ENCODE peak calls at places on chromosomes 13 and 19, in four cellular contexts. One of them, this sample, is unnamed.
A peak's percentile ranks its signal among the peaks of the same experiment; 100 is the strongest.

GRCh38 chr13:37075164-37075563 is 15.7 kb upstream of the SUPT20H start:
- DNase-seq in retinal pigment epithelial cell: no peak
- DNase-seq in HFF-Myc: no peak
- DNase-seq in suprapubic skin: no peak
- DNase-seq in this sample: no peak

GRCh38 chr19:18580311-18580710 is 8.3 kb upstream of the REX1BD start:
- DNase-seq in HFF-Myc: no peak
- DNase-seq in retinal pigment epithelial cell: no peak
- DNase-seq in suprapubic skin: no peak
- DNase-seq in this sample: no peak

GRCh38 chr19:17772172-17772571 is 20.9 kb downstream of the FCHO1 start:
- DNase-seq in retinal pigment epithelial cell: no peak
- DNase-seq in suprapubic skin: no peak
- DNase-seq in HFF-Myc: no peak
- DNase-seq in this sample: no peak

GRCh38 chr13:43230989-43231388 is 207.6 kb downstream of the DNAJC15 start:
- DNase-seq in retinal pigment epithelial cell: no peak
- DNase-seq in HFF-Myc: no peak
- DNase-seq in suprapubic skin: no peak
- DNase-seq in this sample: no peak

GRCh38 chr13:102286326-102286725 is 115.5 kb downstream of the FGF14 start:
- DNase-seq in HFF-Myc: no peak
- DNase-seq in retinal pigment epithelial cell: peak; percentile 81
- DNase-seq in suprapubic skin: no peak
- DNase-seq in this sample: peak; percentile 74

GRCh38 chr13:43537124-43537523 is 249.6 kb downstream of the ENOX1 start:
- DNase-seq in suprapubic skin: no peak
- DNase-seq in HFF-Myc: no peak
- DNase-seq in retinal pigment epithelial cell: no peak
- DNase-seq in this sample: no peak

GRCh38 chr13:95809429-95809828 is 132.5 kb downstream of the DNAJC3 start:
- DNase-seq in retinal pigment epithelial cell: no peak
- DNase-seq in suprapubic skin: no peak
- DNase-seq in HFF-Myc: no peak
- DNase-seq in this sample: no peak

GRCh38 chr13:24741016-24741662 is 22.8 kb upstream of the RNF17 start:
- DNase-seq in HFF-Myc: no peak
- DNase-seq in retinal pigment epithelial cell: no peak
- DNase-seq in suprapubic skin: no peak
- DNase-seq in this sample: no peak

GRCh38 chr19:30664358-30665058 is 292.3 kb downstream of the ZNF536 start:
- DNase-seq in retinal pigment epithelial cell: peak; percentile 32
- DNase-seq in suprapubic skin: no peak
- DNase-seq in HFF-Myc: no peak
- DNase-seq in this sample: no peak
- TF ChIP-seq CTCF in retinal pigment epithelial cell: peak; percentile 63
- TF ChIP-seq CTCF in suprapubic skin: no peak
- TF ChIP-seq CTCF in HFF-Myc: peak; percentile 26
- TF ChIP-seq CTCF in this sample: peak; percentile 15

GRCh38 chr13:21061077-21061945 is at the start of gene LATS2:
- DNase-seq in suprapubic skin: peak; percentile 98
- DNase-seq in retinal pigment epithelial cell: peak; percentile 79
- DNase-seq in HFF-Myc: peak; percentile 59
- DNase-seq in this sample: peak; percentile 83
- TF ChIP-seq CTCF in suprapubic skin: no peak
- TF ChIP-seq CTCF in retinal pigment epithelial cell: no peak
- TF ChIP-seq CTCF in HFF-Myc: no peak
- TF ChIP-seq CTCF in this sample: peak; percentile 18

GRCh38 chr13:74287672-74288169 is 153.5 kb upstream of the KLF12 start:
- DNase-seq in suprapubic skin: peak; percentile 82
- DNase-seq in retinal pigment epithelial cell: peak; percentile 64
- DNase-seq in HFF-Myc: peak; percentile 44
- DNase-seq in this sample: peak; percentile 30
- TF ChIP-seq CTCF in suprapubic skin: no peak
- TF ChIP-seq CTCF in retinal pigment epithelial cell: no peak
- TF ChIP-seq CTCF in HFF-Myc: no peak
- TF ChIP-seq CTCF in this sample: no peak

GRCh38 chr13:79775830-79776229 is 294.9 kb downstream of the NDFIP2 start:
- DNase-seq in retinal pigment epithelial cell: peak; percentile 76
- DNase-seq in suprapubic skin: no peak
- DNase-seq in HFF-Myc: peak; percentile 59
- DNase-seq in this sample: peak; percentile 47
- TF ChIP-seq CTCF in retinal pigment epithelial cell: peak; percentile 79
- TF ChIP-seq CTCF in suprapubic skin: no peak
- TF ChIP-seq CTCF in HFF-Myc: peak; percentile 73
- TF ChIP-seq CTCF in this sample: peak; percentile 76

GRCh38 chr13:92074658-92075057 is 676.2 kb downstream of the GPC5 start:
- DNase-seq in suprapubic skin: no peak
- DNase-seq in HFF-Myc: no peak
- DNase-seq in retinal pigment epithelial cell: no peak
- DNase-seq in this sample: no peak
- TF ChIP-seq CTCF in suprapubic skin: no peak
- TF ChIP-seq CTCF in HFF-Myc: no peak
- TF ChIP-seq CTCF in retinal pigment epithelial cell: peak; percentile 58
- TF ChIP-seq CTCF in this sample: peak; percentile 21

GRCh38 chr13:38543561-38543960 is 143.3 kb upstream of the FREM2 start:
- DNase-seq in suprapubic skin: no peak
- DNase-seq in HFF-Myc: no peak
- DNase-seq in retinal pigment epithelial cell: peak; percentile 78
- DNase-seq in this sample: no peak
- TF ChIP-seq CTCF in suprapubic skin: no peak
- TF ChIP-seq CTCF in HFF-Myc: no peak
- TF ChIP-seq CTCF in retinal pigment epithelial cell: no peak
- TF ChIP-seq CTCF in this sample: no peak

GRCh38 chr19:11254662-11255061 is 7.7 kb downstream of the DOCK6 start:
- DNase-seq in suprapubic skin: no peak
- DNase-seq in retinal pigment epithelial cell: no peak
- DNase-seq in HFF-Myc: no peak
- DNase-seq in this sample: no peak
- TF ChIP-seq CTCF in suprapubic skin: no peak
- TF ChIP-seq CTCF in retinal pigment epithelial cell: peak; percentile 36
- TF ChIP-seq CTCF in HFF-Myc: no peak
- TF ChIP-seq CTCF in this sample: no peak

DNA sequence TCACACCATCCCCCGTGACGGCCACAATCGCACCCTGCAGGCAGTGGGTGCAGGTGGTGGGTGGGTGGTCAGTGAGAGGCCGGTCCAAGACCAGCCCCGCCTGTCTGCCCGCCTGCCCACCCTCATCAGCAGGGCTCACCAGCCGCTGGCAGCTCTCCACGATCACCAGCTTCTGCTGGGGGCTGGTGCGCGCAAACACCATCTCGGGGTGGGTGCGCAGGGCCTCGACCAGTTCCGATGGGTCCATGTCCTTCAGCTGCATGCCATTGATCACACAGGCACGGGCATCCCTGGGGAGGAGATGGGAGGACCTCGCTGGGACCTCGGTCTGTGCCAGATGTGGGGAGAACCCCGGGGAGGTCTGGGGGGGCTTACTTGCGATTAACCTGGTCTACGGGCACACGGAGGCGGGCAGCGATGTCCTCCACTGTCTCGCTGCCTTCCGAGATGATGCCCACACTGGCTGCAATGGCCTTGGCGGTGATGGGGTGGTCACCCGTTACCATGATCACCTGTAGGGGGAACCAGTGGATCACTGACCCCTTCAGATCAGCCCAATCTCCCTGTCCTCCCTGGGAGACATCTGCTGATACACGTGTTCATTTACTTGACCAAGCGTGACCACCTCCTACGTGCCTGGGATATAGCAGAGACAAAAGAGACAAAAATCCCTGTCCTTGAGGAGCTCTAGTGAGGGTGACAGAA is 8.0 kb downstream of the ATP4A start:
- DNase-seq in suprapubic skin: no peak
- DNase-seq in retinal pigment epithelial cell: no peak
- DNase-seq in HFF-Myc: peak; percentile 30
- DNase-seq in this sample: no peak
- TF ChIP-seq CTCF in suprapubic skin: no peak
- TF ChIP-seq CTCF in retinal pigment epithelial cell: peak; percentile 50
- TF ChIP-seq CTCF in HFF-Myc: peak; percentile 28
- TF ChIP-seq CTCF in this sample: peak; percentile 24

GRCh38 chr13:87669379-87669978 is 1.7 kb upstream of the SLITRK5 start:
- DNase-seq in retinal pigment epithelial cell: no peak
- DNase-seq in suprapubic skin: no peak
- DNase-seq in HFF-Myc: no peak
- DNase-seq in this sample: no peak
- TF ChIP-seq CTCF in retinal pigment epithelial cell: peak; percentile 75
- TF ChIP-seq CTCF in suprapubic skin: no peak
- TF ChIP-seq CTCF in HFF-Myc: peak; percentile 44
- TF ChIP-seq CTCF in this sample: peak; percentile 72